ENCODE peak calls at places on chromosomes 4 and X, in seven cellular contexts. L is HEK293T; R is ELR; E is A172; K is Caco-2; O is AG20443; I is activated naive CD4-positive, alpha-beta T cell. T is an unnamed sample.

GRCh38 chr4:82457266-82457665 is 26.9 kb downstream of the ENOPH1 start:
- DNase-seq in K (no peak), I (no peak), O (no peak), E (no peak), R (no peak), L (no peak), T (no peak)

GRCh38 chrX:53288173-53288572 is 6.8 kb upstream of the IQSEC2 start:
- DNase-seq in I (no peak), K (no peak), R (no peak), L (no peak), O (peak), E (no peak), T (no peak)

GRCh38 chrX:25523574-25523973 is 507.8 kb upstream of the ARX start:
- DNase-seq in O (peak), K (peak), I (no peak), R (peak), L (peak), E (peak), T (peak)

GRCh38 chr4:1247811-1248261 is 1.1 kb downstream of the CTBP1 start:
- DNase-seq in O (no peak), R (no peak), L (peak), E (no peak), I (no peak), K (no peak), T (no peak)

GRCh38 chr4:173527103-173527876 is 2.7 kb downstream of the HAND2 start:
- DNase-seq in R (no peak), E (no peak), L (no peak), K (no peak), I (no peak), O (peak), T (no peak)

GRCh38 chr4:108743021-108743420 is 19.8 kb downstream of the ETNPPL start:
- DNase-seq in O (no peak), R (no peak), K (peak), E (no peak), L (no peak), I (no peak), T (no peak)

GRCh38 chrX:77788050-77788449 is 2.0 kb upstream of the ATRX start:
- DNase-seq in L (no peak), R (peak), E (peak), K (peak), I (no peak), O (peak), T (peak)

GRCh38 chr4:94613248-94613647 is 144.5 kb upstream of the BMPR1B start:
- DNase-seq in K (no peak), E (no peak), I (no peak), R (no peak), O (no peak), L (no peak), T (no peak)

GRCh38 chr4:86935499-86935832 is 655 bp downstream of the AFF1 start:
- DNase-seq in I (no peak), K (no peak), R (no peak), E (no peak), O (no peak), L (no peak), T (no peak)

GRCh38 chr4:10587697-10588096 is 96.9 kb downstream of the CLNK start:
- DNase-seq in K (no peak), L (no peak), E (no peak), R (no peak), O (no peak), I (no peak), T (no peak)

GRCh38 chr4:2792711-2793577 is at the start of gene SH3BP2:
- DNase-seq in K (peak), R (peak), O (peak), L (peak), I (no peak), E (peak), T (peak)

GRCh38 chrX:118685393-118685792 is 42.0 kb upstream of the IL13RA1 start:
- DNase-seq in R (no peak), K (no peak), O (no peak), I (no peak), L (no peak), E (no peak), T (no peak)

GRCh38 chr4:122232633-122233032 is 80.5 kb downstream of the BLTP1 start:
- DNase-seq in E (no peak), I (no peak), L (no peak), O (no peak), K (no peak), R (no peak), T (no peak)

GRCh38 chr4:184471872-184472539 is 2.3 kb downstream of the IRF2 start:
- DNase-seq in K (no peak), E (no peak), R (no peak), O (peak), I (no peak), L (peak), T (no peak)

GRCh38 chrX:102746134-102746584 is 25.6 kb downstream of the GPRASP3 start:
- DNase-seq in L (no peak), E (no peak), K (no peak), R (peak), I (peak), O (peak), T (no peak)

GRCh38 chrX:46634577-46634976 is 61.0 kb downstream of the CHST7 start:
- DNase-seq in R (no peak), I (no peak), K (no peak), E (no peak), O (no peak), L (no peak), T (no peak)

GRCh38 chr4:79445371-79445781 is 37.3 kb upstream of the GK2 start:
- DNase-seq in K (no peak), O (peak), I (no peak), R (no peak), L (peak), E (no peak), T (no peak)

GRCh38 chr4:118888666-118889312 is at the start of gene SYNPO2:
- DNase-seq in O (peak), I (no peak), L (peak), K (peak), R (peak), E (peak), T (peak)

T was measured in Caki2.